ENCODE peak calls at places on chromosomes 2 and 18, in seven cellular contexts. K is IMR-90, N is H9, S is H1, X is mesenchymal stem cell, F is neuronal stem cell, G is mesendoderm. R is an unnamed sample.

GRCh38 chr2:147469471-147469870 is 375.4 kb upstream of the ACVR2A start:
- DNase-seq in K (no peak), N (peak; percentile 69), S (peak; percentile 41), X (no peak), F (peak; percentile 70), G (peak; percentile 94), R (no peak)

GRCh38 chr18:23077493-23078256 is 57.6 kb upstream of the CABLES1 start:
- DNase-seq in K (no peak), N (no peak), S (no peak), X (peak; percentile 40), F (no peak), G (peak; percentile 42), R (no peak)

GRCh38 chr2:234288974-234289455 is 207.9 kb downstream of the ARL4C start:
- DNase-seq in K (peak; percentile 41), N (peak; percentile 82), S (peak; percentile 41), X (peak; percentile 54), F (peak; percentile 70), G (peak; percentile 78), R (peak; percentile 97)

GRCh38 chr2:202267495-202267894 is 1.9 kb downstream of the NOP58 start:
- DNase-seq in K (no peak), N (no peak), S (no peak), X (no peak), F (no peak), G (no peak), R (no peak)

GRCh38 chr2:73739101-73739500 is 2.0 kb upstream of the TPRKB start:
- DNase-seq in K (no peak), N (no peak), S (no peak), X (no peak), F (no peak), G (no peak), R (peak; percentile 18)

GRCh38 chr2:183543731-183544130 is 419.5 kb downstream of the NUP35 start:
- DNase-seq in K (no peak), N (no peak), S (no peak), X (no peak), F (no peak), G (no peak), R (no peak)

GRCh38 chr2:64838817-64839216 is 150.4 kb upstream of the SLC1A4 start:
- DNase-seq in K (peak; percentile 91), N (no peak), S (no peak), X (peak; percentile 81), F (no peak), G (no peak), R (no peak)

GRCh38 chr2:164009801-164010337 is 274.1 kb upstream of the FIGN start:
- DNase-seq in K (no peak), N (no peak), S (no peak), X (no peak), F (no peak), G (no peak), R (no peak)

GRCh38 chr2:167212054-167212648 is 323.9 kb downstream of the XIRP2 start:
- DNase-seq in K (peak; percentile 66), N (no peak), S (no peak), X (peak; percentile 55), F (peak; percentile 36), G (peak; percentile 45), R (no peak)

GRCh38 chr2:62577994-62578836 is 72.2 kb upstream of the TMEM17 start:
- DNase-seq in K (peak; percentile 92), N (no peak), S (no peak), X (peak; percentile 45), F (no peak), G (no peak), R (peak; percentile 48)

GRCh38 chr2:73987109-73987947 is 2.6 kb downstream of the TET3 start:
- DNase-seq in K (peak; percentile 62), N (no peak), S (no peak), X (peak; percentile 55), F (no peak), G (no peak), R (peak; percentile 62)

GRCh38 chr18:7084766-7085080 is 32.9 kb downstream of the LAMA1 start:
- DNase-seq in K (peak; percentile 86), N (no peak), S (no peak), X (peak; percentile 37), F (no peak), G (no peak), R (no peak)

GRCh38 chr2:154813636-154814035 is 115.1 kb downstream of the KCNJ3 start:
- DNase-seq in K (no peak), N (no peak), S (no peak), X (no peak), F (no peak), G (no peak), R (no peak)

GRCh38 chr2:68564426-68564825 is 79.0 kb upstream of the PROKR1 start:
- DNase-seq in K (no peak), N (no peak), S (no peak), X (no peak), F (no peak), G (no peak), R (no peak)

GRCh38 chr2:37323770-37324535 is 680 bp downstream of the PRKD3 start:
- DNase-seq in K (peak; percentile 31), N (peak; percentile 49), S (no peak), X (peak; percentile 54), F (peak; percentile 47), G (peak; percentile 70), R (peak; percentile 47)

GRCh38 chr2:159200498-159200897 is 86.0 kb downstream of the WDSUB1 start:
- DNase-seq in K (peak; percentile 51), N (no peak), S (no peak), X (peak; percentile 46), F (no peak), G (peak; percentile 60), R (no peak)

GRCh38 chr2:73822276-73822675 is 6.5 kb upstream of the STAMBP start:
- DNase-seq in K (no peak), N (no peak), S (no peak), X (no peak), F (no peak), G (no peak), R (no peak)

GRCh38 chr2:94923196-94923595 is 52.0 kb downstream of the TEKT4 start:
- DNase-seq in K (peak; percentile 13), N (no peak), S (no peak), X (no peak), F (no peak), G (no peak), R (no peak)

GRCh38 chr2:44553456-44553855 is 191.7 kb downstream of the CAMKMT start:
- DNase-seq in K (peak; percentile 15), N (no peak), S (no peak), X (peak; percentile 41), F (no peak), G (no peak), R (peak; percentile 45)

DNA sequence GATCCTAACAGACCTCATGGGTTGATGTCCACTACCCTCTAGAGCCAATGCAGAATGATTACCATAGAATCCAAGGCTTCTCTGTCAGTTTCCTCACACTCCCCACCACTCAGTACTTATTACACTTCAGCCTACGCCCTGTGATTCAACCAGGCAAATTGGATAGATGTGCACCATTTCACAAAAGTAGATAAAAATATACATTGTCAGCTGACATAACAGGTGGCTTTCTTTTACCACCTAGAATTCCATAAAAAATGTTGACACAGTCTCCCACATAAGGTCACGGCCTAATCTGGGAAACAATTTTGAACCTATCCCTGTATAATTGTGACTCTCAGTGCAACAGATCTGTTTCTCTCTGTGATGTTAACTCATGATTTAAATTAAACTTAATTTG is 144.9 kb downstream of the CERS6 start:
- DNase-seq in K (no peak), N (no peak), S (no peak), X (no peak), F (no peak), G (no peak), R (no peak)
- H2BK5ac ChIP-seq in K (no peak overlapping the region), N (no peak overlapping the region), S (no peak overlapping the region), X (no peak overlapping the region), F (no peak overlapping the region), G (no peak overlapping the region), R (no peak overlapping the region)

GRCh38 chr2:127647242-127648190 is 1.6 kb downstream of the GPR17 start:
- DNase-seq in K (peak; percentile 25), N (no peak), S (no peak), X (peak; percentile 36), F (no peak), G (no peak), R (peak; percentile 34)

GRCh38 chr2:127644661-127645394 is 1.1 kb upstream of the GPR17 start:
- DNase-seq in K (no peak), N (no peak), S (no peak), X (no peak), F (no peak), G (no peak), R (no peak)

GRCh38 chr2:127645395-127646291 is at the start of gene GPR17:
- DNase-seq in K (no peak), N (no peak), S (no peak), X (no peak), F (no peak), G (no peak), R (no peak)

GRCh38 chr2:127648321-127648720 is 2.4 kb downstream of the GPR17 start:
- DNase-seq in K (no peak), N (no peak), S (no peak), X (no peak), F (no peak), G (no peak), R (peak; percentile 74)

DNA sequence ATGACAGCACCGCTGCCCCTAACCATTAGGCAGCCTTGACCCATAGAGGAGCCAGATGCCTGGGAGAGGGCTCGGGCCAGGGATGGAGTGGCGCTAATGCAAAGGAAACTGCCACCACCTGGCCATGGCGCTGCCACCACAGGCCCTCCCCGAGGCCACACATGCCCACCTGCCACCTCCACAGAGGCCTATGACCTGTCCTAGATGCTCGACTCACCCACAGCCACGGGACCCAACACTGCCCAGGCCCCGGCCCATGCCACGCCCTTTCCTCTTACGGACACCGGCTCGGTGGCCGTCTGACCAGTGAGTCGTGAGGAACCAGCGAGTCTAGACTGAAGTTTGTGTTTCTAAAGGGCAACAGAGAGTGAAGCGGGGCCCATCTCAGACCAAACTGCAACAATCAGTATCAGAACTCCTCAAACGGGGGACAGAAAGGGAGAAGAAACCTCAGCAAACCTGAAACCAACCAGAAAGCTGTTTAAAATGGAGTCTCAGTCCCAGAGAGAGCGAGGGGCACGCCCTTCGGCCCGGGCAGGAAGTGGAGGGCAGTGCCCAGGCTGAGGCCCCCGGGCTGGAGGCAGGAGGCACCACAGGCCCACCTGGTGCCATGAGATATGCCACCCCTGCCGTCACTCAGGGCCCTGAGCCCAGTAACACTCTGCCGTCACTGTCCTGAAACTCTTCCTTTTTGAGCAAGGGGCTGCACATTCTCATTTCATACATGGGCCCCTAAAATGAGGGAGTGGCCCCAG is 711 bp downstream of the GPR17 start:
- DNase-seq in K (no peak), N (no peak), S (no peak), X (no peak), F (no peak), G (no peak), R (no peak)
- H3K9ac ChIP-seq in K (no peak overlapping the region), N (no peak overlapping the region), S (no peak overlapping the region), X (peak overlapping the region; percentile 22), F (no peak overlapping the region), G (no peak overlapping the region), R (no peak overlapping the region)

GRCh38 chr2:42338567-42339190 is 22.3 kb downstream of the COX7A2L start:
- DNase-seq in K (no peak), N (no peak), S (no peak), X (no peak), F (no peak), G (peak; percentile 10), R (no peak)
- H2BK5ac ChIP-seq in K (no peak overlapping the region), N (no peak overlapping the region), S (no peak overlapping the region), X (no peak overlapping the region), F (no peak overlapping the region), G (no peak overlapping the region), R (no peak overlapping the region)

DNA sequence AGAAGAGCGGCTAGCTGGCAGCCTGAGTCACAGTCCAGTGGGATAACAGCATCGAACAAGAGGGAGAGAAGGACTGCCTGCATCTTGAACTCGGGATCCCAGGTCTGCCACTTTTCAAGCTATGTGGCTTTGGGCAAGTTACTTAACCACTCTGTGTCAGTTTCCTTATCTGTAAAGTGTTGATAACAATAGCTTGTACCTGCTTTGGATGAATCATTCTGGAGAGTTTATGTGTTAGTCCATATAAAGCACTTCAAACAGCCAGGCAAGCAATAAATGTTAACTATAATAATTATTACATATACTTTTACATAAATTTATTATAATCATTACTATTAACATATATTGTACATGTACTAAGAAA is 4.6 kb downstream of the DYSF start:
- DNase-seq in K (no peak), N (no peak), S (no peak), X (no peak), F (no peak), G (no peak), R (no peak)
- H3K9ac ChIP-seq in K (no peak overlapping the region), N (no peak overlapping the region), S (no peak overlapping the region), X (no peak overlapping the region), F (no peak overlapping the region), G (no peak overlapping the region), R (no peak overlapping the region)

R was measured in trophoblast cell.